ENCODE peak calls at places on chromosomes 1 and 21, in five cellular contexts. Q is K562, Z is BE2C, V is astrocyte, E is Panc1. U is an unnamed sample. For H3K4me1 and H3K36me3, the result is how much of the 10 kb centered on the place peaks cover.

GRCh38 chr1:208047476-208047934 is 136.6 kb upstream of the CD34 start:
- DNase-seq in Q (no peak), Z (no peak), V (peak), E (no peak), U (no peak)

GRCh38 chr1:51234721-51235425 is 1.2 kb upstream of the RNF11 start:
- DNase-seq in Q (peak), Z (peak), V (peak), E (no peak), U (peak)

GRCh38 chr1:177082855-177083741 is 81.4 kb downstream of the ASTN1 start:
- DNase-seq in Q (no peak), Z (no peak), V (peak), E (no peak), U (no peak)

GRCh38 chr1:183506561-183506960 is 34.3 kb downstream of the SMG7 start:
- DNase-seq in Q (no peak), Z (no peak), V (peak), E (no peak), U (no peak)

GRCh38 chr1:9874959-9875635 is 35.0 kb downstream of the CTNNBIP1 start:
- DNase-seq in Q (peak), Z (peak), V (peak), E (no peak), U (peak)

GRCh38 chr21:35467536-35467935 is 418.4 kb upstream of the RUNX1 start:
- DNase-seq in Q (no peak), Z (no peak), V (peak), E (no peak), U (no peak)

GRCh38 chr1:33007190-33008050 is 29.3 kb downstream of the AK2 start:
- DNase-seq in Q (peak), Z (peak), V (peak), E (peak), U (peak)

GRCh38 chr1:78051005-78051404 is 5.2 kb downstream of the GIPC2 start:
- DNase-seq in Q (no peak), Z (no peak), V (no peak), E (no peak), U (no peak)

GRCh38 chr1:230905733-230906132 is 37.4 kb upstream of the C1orf198 start:
- DNase-seq in Q (no peak), Z (no peak), V (peak), E (no peak), U (no peak)

GRCh38 chr1:69139007-69139406 is 428.7 kb upstream of the LRRC7 start:
- DNase-seq in Q (no peak), Z (no peak), V (no peak), E (no peak), U (no peak)

GRCh38 chr1:52919051-52919719 is 2.4 kb downstream of the ECHDC2 start:
- DNase-seq in Q (no peak), Z (no peak), V (no peak), E (no peak), U (no peak)

GRCh38 chr1:198622532-198623218 is 16.2 kb upstream of the PTPRC start:
- DNase-seq in Q (no peak), Z (no peak), V (no peak), E (no peak), U (no peak)

GRCh38 chr1:39509360-39510009 is 18.0 kb downstream of the BMP8A start:
- DNase-seq in Q (no peak), Z (no peak), V (peak), E (no peak), U (no peak)

GRCh38 chr1:14850563-14850962 is 252.1 kb downstream of the KAZN start:
- DNase-seq in Q (peak), Z (no peak), V (no peak), E (no peak), U (no peak)

GRCh38 chr21:26007911-26008579 is 162.5 kb downstream of the APP start:
- DNase-seq in Q (no peak), Z (no peak), V (no peak), E (no peak), U (peak)

GRCh38 chr21:26005464-26005863 is 165.1 kb downstream of the APP start:
- DNase-seq in Q (no peak), Z (no peak), V (no peak), E (no peak), U (no peak)

GRCh38 chr21:26001356-26001755 is 169.2 kb downstream of the APP start:
- DNase-seq in Q (no peak), Z (no peak), V (no peak), E (no peak), U (no peak)

GRCh38 chr21:25999935-26000582 is 170.5 kb downstream of the APP start:
- DNase-seq in Q (no peak), Z (no peak), V (no peak), E (no peak), U (no peak)

DNA sequence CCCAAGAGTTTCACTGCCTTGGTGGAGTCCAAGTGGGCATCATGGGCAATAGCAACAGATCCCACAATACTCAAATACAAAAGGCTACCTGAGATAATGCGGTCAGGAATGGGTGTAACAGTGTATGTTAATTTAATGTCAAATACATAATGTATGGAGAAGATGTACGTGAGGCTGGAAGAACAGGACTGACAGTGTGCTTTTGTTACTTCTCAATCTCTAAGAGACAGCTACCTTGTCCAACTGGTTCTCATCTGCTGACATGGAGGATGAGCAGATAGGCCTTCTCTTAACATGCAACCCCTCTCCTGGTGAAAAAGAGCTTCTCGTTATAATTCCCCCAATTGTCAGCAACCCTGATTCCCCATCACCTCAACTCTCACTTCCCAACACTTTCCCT is 167.1 kb downstream of the APP start:
- DNase-seq in Q (no peak), Z (no peak), V (no peak), E (no peak), U (no peak)
- TF ChIP-seq CTCF in Q (no peak), Z (no peak), V (no peak), E (no peak), U (no peak)

DNA sequence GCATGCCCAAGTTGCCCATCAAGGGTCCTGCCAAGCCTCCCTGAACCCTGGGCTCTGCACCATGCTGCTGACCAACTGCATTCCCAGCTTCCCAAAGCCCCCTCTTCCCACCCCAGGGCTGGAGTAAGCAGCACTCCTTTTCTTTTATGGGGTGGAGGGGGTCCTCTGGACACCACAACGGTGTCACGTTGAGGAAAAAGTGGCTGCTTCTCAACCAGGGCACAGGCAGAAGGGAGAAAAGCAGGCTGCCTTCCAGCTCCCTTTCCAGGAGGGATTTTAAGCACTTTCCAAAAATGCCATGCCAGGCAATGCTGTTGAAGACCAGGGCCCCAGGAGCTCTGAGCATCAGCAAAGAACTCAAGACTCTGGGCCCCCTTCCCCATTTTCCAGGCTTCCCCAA is 691 bp downstream of the RIMS3 start:
- DNase-seq in Q (no peak), Z (no peak), V (no peak), E (no peak), U (no peak)
- H3K4me1 ChIP-seq in Q (under half), Z (under half), V (under half), E (under half), U (under half)

GRCh38 chr1:205065666-205066065 is 18.6 kb downstream of the TMEM81 start:
- DNase-seq in Q (no peak), Z (no peak), V (no peak), E (no peak), U (no peak)
- H3K36me3 ChIP-seq in Q (under half), Z (under half), V (under half), E (under half), U (under half)

GRCh38 chr1:34113887-34114286 is 51.1 kb downstream of the CSMD2 start:
- DNase-seq in Q (no peak), Z (no peak), V (no peak), E (peak), U (peak)

GRCh38 chr1:34108711-34109110 is 56.3 kb downstream of the CSMD2 start:
- DNase-seq in Q (no peak), Z (no peak), V (no peak), E (no peak), U (no peak)

GRCh38 chr1:34108269-34108668 is 56.8 kb downstream of the CSMD2 start:
- DNase-seq in Q (no peak), Z (no peak), V (no peak), E (no peak), U (no peak)

GRCh38 chr1:34115233-34115632 is 49.8 kb downstream of the CSMD2 start:
- DNase-seq in Q (no peak), Z (no peak), V (peak), E (no peak), U (no peak)

DNA sequence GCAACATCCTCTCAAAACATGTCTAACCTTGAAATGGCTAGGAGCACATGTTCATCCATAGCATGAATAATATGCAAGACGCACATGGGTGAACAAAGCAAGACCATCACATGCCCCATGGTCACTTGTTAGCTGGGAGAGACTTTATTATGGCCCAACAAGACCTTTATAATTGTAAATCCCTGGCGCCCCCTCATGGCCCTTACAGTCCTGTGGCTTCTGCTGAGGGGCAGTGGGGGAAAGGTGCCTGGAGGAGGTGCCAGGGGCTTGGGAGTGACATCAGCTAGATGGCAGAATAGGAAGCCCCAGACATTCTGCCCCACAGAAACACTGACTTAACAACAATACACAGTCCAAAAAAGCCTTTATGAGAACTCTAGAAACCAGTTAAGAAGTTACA is 51.7 kb downstream of the CSMD2 start:
- DNase-seq in Q (no peak), Z (no peak), V (no peak), E (no peak), U (no peak)
- TF ChIP-seq CTCF in Q (peak), Z (no peak), V (no peak), E (no peak), U (no peak)

U was measured in A673.